ENCODE peak calls at places on chromosomes 12 and 14, in six cellular contexts. One of them, this sample, is unnamed.
A peak's percentile ranks its signal among the peaks of the same experiment; 100 is the strongest.

GRCh38 chr12:49236423-49236822 is 28.5 kb upstream of the TUBA1C start:
- DNase-seq in NCI-H2081: no peak
- DNase-seq in NT2/D1: no peak
- DNase-seq in GM20000: no peak
- DNase-seq in RPMI7951: no peak
- DNase-seq in activated CD4-positive, alpha-beta memory T cell treated with anti-CD3 and anti-CD28 coated beads for 36 hours: no peak
- DNase-seq in this sample: no peak

GRCh38 chr14:34256223-34256622 is 205.8 kb downstream of the SPTSSA start:
- DNase-seq in NCI-H2081: no peak
- DNase-seq in NT2/D1: no peak
- DNase-seq in GM20000: no peak
- DNase-seq in RPMI7951: no peak
- DNase-seq in activated CD4-positive, alpha-beta memory T cell treated with anti-CD3 and anti-CD28 coated beads for 36 hours: no peak
- DNase-seq in this sample: no peak

GRCh38 chr12:7123806-7124519 is 4.7 kb downstream of the RBP5 start:
- DNase-seq in NCI-H2081: no peak
- DNase-seq in NT2/D1: no peak
- DNase-seq in GM20000: no peak
- DNase-seq in RPMI7951: no peak
- DNase-seq in activated CD4-positive, alpha-beta memory T cell treated with anti-CD3 and anti-CD28 coated beads for 36 hours: no peak
- DNase-seq in this sample: no peak

GRCh38 chr12:124774054-124774461 is 89.6 kb downstream of the SCARB1 start:
- DNase-seq in NCI-H2081: no peak
- DNase-seq in NT2/D1: no peak
- DNase-seq in GM20000: peak; percentile 79
- DNase-seq in RPMI7951: no peak
- DNase-seq in activated CD4-positive, alpha-beta memory T cell treated with anti-CD3 and anti-CD28 coated beads for 36 hours: peak; percentile 60
- DNase-seq in this sample: no peak

GRCh38 chr12:92143280-92143679 is 2.4 kb downstream of the BTG1 start:
- DNase-seq in NCI-H2081: no peak
- DNase-seq in NT2/D1: no peak
- DNase-seq in GM20000: no peak
- DNase-seq in RPMI7951: no peak
- DNase-seq in activated CD4-positive, alpha-beta memory T cell treated with anti-CD3 and anti-CD28 coated beads for 36 hours: no peak
- DNase-seq in this sample: no peak

GRCh38 chr14:103576371-103577024 is 13.7 kb downstream of the COA8 start:
- DNase-seq in NCI-H2081: peak; percentile 73
- DNase-seq in NT2/D1: no peak
- DNase-seq in GM20000: no peak
- DNase-seq in RPMI7951: peak; percentile 72
- DNase-seq in activated CD4-positive, alpha-beta memory T cell treated with anti-CD3 and anti-CD28 coated beads for 36 hours: no peak
- DNase-seq in this sample: peak; percentile 76

GRCh38 chr12:51009038-51009437 is 17.1 kb downstream of the SLC11A2 start:
- DNase-seq in NCI-H2081: no peak
- DNase-seq in NT2/D1: no peak
- DNase-seq in GM20000: no peak
- DNase-seq in RPMI7951: peak; percentile 51
- DNase-seq in activated CD4-positive, alpha-beta memory T cell treated with anti-CD3 and anti-CD28 coated beads for 36 hours: peak; percentile 74
- DNase-seq in this sample: no peak

GRCh38 chr12:75666126-75666979 is 154.9 kb upstream of the KRR1 start:
- DNase-seq in NCI-H2081: no peak
- DNase-seq in NT2/D1: no peak
- DNase-seq in GM20000: no peak
- DNase-seq in RPMI7951: peak; percentile 62
- DNase-seq in activated CD4-positive, alpha-beta memory T cell treated with anti-CD3 and anti-CD28 coated beads for 36 hours: no peak
- DNase-seq in this sample: no peak

GRCh38 chr14:100906420-100906819 is 2.9 kb upstream of the RTL1 start:
- DNase-seq in NCI-H2081: no peak
- DNase-seq in NT2/D1: no peak
- DNase-seq in GM20000: peak; percentile 12
- DNase-seq in RPMI7951: no peak
- DNase-seq in activated CD4-positive, alpha-beta memory T cell treated with anti-CD3 and anti-CD28 coated beads for 36 hours: no peak
- DNase-seq in this sample: no peak

GRCh38 chr12:48991247-48992050 is 7.7 kb downstream of the DDN start:
- DNase-seq in NCI-H2081: no peak
- DNase-seq in NT2/D1: no peak
- DNase-seq in GM20000: peak; percentile 30
- DNase-seq in RPMI7951: no peak
- DNase-seq in activated CD4-positive, alpha-beta memory T cell treated with anti-CD3 and anti-CD28 coated beads for 36 hours: no peak
- DNase-seq in this sample: no peak

GRCh38 chr12:52285172-52285745 is 6.1 kb downstream of the KRT81 start:
- DNase-seq in NCI-H2081: no peak
- DNase-seq in NT2/D1: no peak
- DNase-seq in GM20000: no peak
- DNase-seq in RPMI7951: peak; percentile 43
- DNase-seq in activated CD4-positive, alpha-beta memory T cell treated with anti-CD3 and anti-CD28 coated beads for 36 hours: no peak
- DNase-seq in this sample: no peak

GRCh38 chr14:72916174-72916573 is 10.1 kb upstream of the DCAF4 start:
- DNase-seq in NCI-H2081: no peak
- DNase-seq in NT2/D1: no peak
- DNase-seq in GM20000: no peak
- DNase-seq in RPMI7951: peak; percentile 39
- DNase-seq in activated CD4-positive, alpha-beta memory T cell treated with anti-CD3 and anti-CD28 coated beads for 36 hours: no peak
- DNase-seq in this sample: no peak

GRCh38 chr12:26523708-26524150 is 309.3 kb downstream of the ITPR2 start:
- DNase-seq in NCI-H2081: peak; percentile 66
- DNase-seq in NT2/D1: no peak
- DNase-seq in GM20000: no peak
- DNase-seq in RPMI7951: peak; percentile 91
- DNase-seq in activated CD4-positive, alpha-beta memory T cell treated with anti-CD3 and anti-CD28 coated beads for 36 hours: no peak
- DNase-seq in this sample: no peak

GRCh38 chr12:121465921-121466799 is 66.2 kb downstream of the RNF34 start:
- DNase-seq in NCI-H2081: no peak
- DNase-seq in NT2/D1: no peak
- DNase-seq in GM20000: peak; percentile 63
- DNase-seq in RPMI7951: peak; percentile 26
- DNase-seq in activated CD4-positive, alpha-beta memory T cell treated with anti-CD3 and anti-CD28 coated beads for 36 hours: peak; percentile 52
- DNase-seq in this sample: no peak

GRCh38 chr12:111010061-111010460 is 89.7 kb upstream of the MYL2 start:
- DNase-seq in NCI-H2081: no peak
- DNase-seq in NT2/D1: no peak
- DNase-seq in GM20000: no peak
- DNase-seq in RPMI7951: no peak
- DNase-seq in activated CD4-positive, alpha-beta memory T cell treated with anti-CD3 and anti-CD28 coated beads for 36 hours: no peak
- DNase-seq in this sample: no peak

GRCh38 chr12:25552681-25553080 is 402 bp downstream of the LMNTD1 start:
- DNase-seq in NCI-H2081: no peak
- DNase-seq in NT2/D1: no peak
- DNase-seq in GM20000: no peak
- DNase-seq in RPMI7951: no peak
- DNase-seq in activated CD4-positive, alpha-beta memory T cell treated with anti-CD3 and anti-CD28 coated beads for 36 hours: no peak
- DNase-seq in this sample: no peak

GRCh38 chr14:24071836-24072420 is 566 bp downstream of the CPNE6 start:
- DNase-seq in NCI-H2081: no peak
- DNase-seq in NT2/D1: no peak
- DNase-seq in GM20000: no peak
- DNase-seq in RPMI7951: no peak
- DNase-seq in activated CD4-positive, alpha-beta memory T cell treated with anti-CD3 and anti-CD28 coated beads for 36 hours: no peak
- DNase-seq in this sample: no peak

GRCh38 chr12:103654816-103655215 is 67.7 kb downstream of the STAB2 start:
- DNase-seq in NCI-H2081: no peak
- DNase-seq in NT2/D1: no peak
- DNase-seq in GM20000: no peak
- DNase-seq in RPMI7951: no peak
- DNase-seq in activated CD4-positive, alpha-beta memory T cell treated with anti-CD3 and anti-CD28 coated beads for 36 hours: no peak
- DNase-seq in this sample: no peak

GRCh38 chr12:75945581-75945980 is 86.0 kb downstream of the PHLDA1 start:
- DNase-seq in NCI-H2081: no peak
- DNase-seq in NT2/D1: no peak
- DNase-seq in GM20000: no peak
- DNase-seq in RPMI7951: no peak
- DNase-seq in activated CD4-positive, alpha-beta memory T cell treated with anti-CD3 and anti-CD28 coated beads for 36 hours: no peak
- DNase-seq in this sample: no peak

GRCh38 chr12:6620137-6620884 is 13.1 kb upstream of the CHD4 start:
- DNase-seq in NCI-H2081: no peak
- DNase-seq in NT2/D1: no peak
- DNase-seq in GM20000: no peak
- DNase-seq in RPMI7951: no peak
- DNase-seq in activated CD4-positive, alpha-beta memory T cell treated with anti-CD3 and anti-CD28 coated beads for 36 hours: peak; percentile 68
- DNase-seq in this sample: no peak

GRCh38 chr14:103654619-103655018 is 25.6 kb downstream of the KLC1 start:
- DNase-seq in NCI-H2081: no peak
- DNase-seq in NT2/D1: no peak
- DNase-seq in GM20000: no peak
- DNase-seq in RPMI7951: no peak
- DNase-seq in activated CD4-positive, alpha-beta memory T cell treated with anti-CD3 and anti-CD28 coated beads for 36 hours: no peak
- DNase-seq in this sample: no peak

GRCh38 chr12:133130808-133131128 is 341 bp downstream of the ZNF10 start:
- DNase-seq in NCI-H2081: no peak
- DNase-seq in NT2/D1: no peak
- DNase-seq in GM20000: peak; percentile 16
- DNase-seq in RPMI7951: no peak
- DNase-seq in activated CD4-positive, alpha-beta memory T cell treated with anti-CD3 and anti-CD28 coated beads for 36 hours: peak; percentile 63
- DNase-seq in this sample: no peak

GRCh38 chr12:6367065-6367968 is 8.0 kb downstream of the SCNN1A start:
- DNase-seq in NCI-H2081: no peak
- DNase-seq in NT2/D1: no peak
- DNase-seq in GM20000: peak; percentile 85
- DNase-seq in RPMI7951: peak; percentile 50
- DNase-seq in activated CD4-positive, alpha-beta memory T cell treated with anti-CD3 and anti-CD28 coated beads for 36 hours: peak; percentile 53
- DNase-seq in this sample: no peak

GRCh38 chr12:122486805-122487426 is 13.8 kb downstream of the ZCCHC8 start:
- DNase-seq in NCI-H2081: no peak
- DNase-seq in NT2/D1: no peak
- DNase-seq in GM20000: no peak
- DNase-seq in RPMI7951: no peak
- DNase-seq in activated CD4-positive, alpha-beta memory T cell treated with anti-CD3 and anti-CD28 coated beads for 36 hours: no peak
- DNase-seq in this sample: no peak

GRCh38 chr14:102255401-102256190 is 49.4 kb downstream of the MOK start:
- DNase-seq in NCI-H2081: no peak
- DNase-seq in NT2/D1: no peak
- DNase-seq in GM20000: no peak
- DNase-seq in RPMI7951: peak; percentile 48
- DNase-seq in activated CD4-positive, alpha-beta memory T cell treated with anti-CD3 and anti-CD28 coated beads for 36 hours: no peak
- DNase-seq in this sample: no peak

GRCh38 chr12:85448548-85449139 is 168.6 kb downstream of the ALX1 start:
- DNase-seq in NCI-H2081: peak; percentile 23
- DNase-seq in NT2/D1: no peak
- DNase-seq in GM20000: no peak
- DNase-seq in RPMI7951: peak; percentile 8
- DNase-seq in activated CD4-positive, alpha-beta memory T cell treated with anti-CD3 and anti-CD28 coated beads for 36 hours: no peak
- DNase-seq in this sample: peak; percentile 6

GRCh38 chr12:57258977-57259970 is 8.3 kb upstream of the STAC3 start:
- DNase-seq in NCI-H2081: no peak
- DNase-seq in NT2/D1: no peak
- DNase-seq in GM20000: no peak
- DNase-seq in RPMI7951: no peak
- DNase-seq in activated CD4-positive, alpha-beta memory T cell treated with anti-CD3 and anti-CD28 coated beads for 36 hours: no peak
- DNase-seq in this sample: no peak

GRCh38 chr12:107523760-107524558 is 161.6 kb upstream of the PWP1 start:
- DNase-seq in NCI-H2081: peak; percentile 87
- DNase-seq in NT2/D1: no peak
- DNase-seq in GM20000: no peak
- DNase-seq in RPMI7951: no peak
- DNase-seq in activated CD4-positive, alpha-beta memory T cell treated with anti-CD3 and anti-CD28 coated beads for 36 hours: no peak
- DNase-seq in this sample: peak; percentile 99

GRCh38 chr14:103329421-103330347 is 4.4 kb upstream of the EIF5 start:
- DNase-seq in NCI-H2081: no peak
- DNase-seq in NT2/D1: no peak
- DNase-seq in GM20000: no peak
- DNase-seq in RPMI7951: peak; percentile 10
- DNase-seq in activated CD4-positive, alpha-beta memory T cell treated with anti-CD3 and anti-CD28 coated beads for 36 hours: no peak
- DNase-seq in this sample: peak; percentile 82

GRCh38 chr14:88551094-88551870 is 3.5 kb downstream of the PTPN21 start:
- DNase-seq in NCI-H2081: peak; percentile 84
- DNase-seq in NT2/D1: no peak
- DNase-seq in GM20000: no peak
- DNase-seq in RPMI7951: peak; percentile 83
- DNase-seq in activated CD4-positive, alpha-beta memory T cell treated with anti-CD3 and anti-CD28 coated beads for 36 hours: peak; percentile 69
- DNase-seq in this sample: no peak

GRCh38 chr14:102076793-102077759 is 9.8 kb downstream of the HSP90AA1 start:
- DNase-seq in NCI-H2081: no peak
- DNase-seq in NT2/D1: no peak
- DNase-seq in GM20000: no peak
- DNase-seq in RPMI7951: no peak
- DNase-seq in activated CD4-positive, alpha-beta memory T cell treated with anti-CD3 and anti-CD28 coated beads for 36 hours: no peak
- DNase-seq in this sample: no peak

GRCh38 chr12:108630481-108631207 is 3.0 kb downstream of the SELPLG start:
- DNase-seq in NCI-H2081: no peak
- DNase-seq in NT2/D1: no peak
- DNase-seq in GM20000: no peak
- DNase-seq in RPMI7951: peak; percentile 95
- DNase-seq in activated CD4-positive, alpha-beta memory T cell treated with anti-CD3 and anti-CD28 coated beads for 36 hours: peak; percentile 62
- DNase-seq in this sample: no peak

GRCh38 chr12:30756074-30756473 is 1.3 kb upstream of the CAPRIN2 start:
- DNase-seq in NCI-H2081: no peak
- DNase-seq in NT2/D1: no peak
- DNase-seq in GM20000: no peak
- DNase-seq in RPMI7951: no peak
- DNase-seq in activated CD4-positive, alpha-beta memory T cell treated with anti-CD3 and anti-CD28 coated beads for 36 hours: no peak
- DNase-seq in this sample: no peak

GRCh38 chr14:81834308-81834707 is 300.7 kb upstream of the SEL1L start:
- DNase-seq in NCI-H2081: no peak
- DNase-seq in NT2/D1: no peak
- DNase-seq in GM20000: no peak
- DNase-seq in RPMI7951: no peak
- DNase-seq in activated CD4-positive, alpha-beta memory T cell treated with anti-CD3 and anti-CD28 coated beads for 36 hours: no peak
- DNase-seq in this sample: no peak

GRCh38 chr14:59465570-59466150 is 480 bp upstream of the GPR135 start:
- DNase-seq in NCI-H2081: no peak
- DNase-seq in NT2/D1: no peak
- DNase-seq in GM20000: no peak
- DNase-seq in RPMI7951: no peak
- DNase-seq in activated CD4-positive, alpha-beta memory T cell treated with anti-CD3 and anti-CD28 coated beads for 36 hours: no peak
- DNase-seq in this sample: no peak

GRCh38 chr14:32329146-32329545 is at the start of gene AKAP6:
- DNase-seq in NCI-H2081: no peak
- DNase-seq in NT2/D1: no peak
- DNase-seq in GM20000: no peak
- DNase-seq in RPMI7951: no peak
- DNase-seq in activated CD4-positive, alpha-beta memory T cell treated with anti-CD3 and anti-CD28 coated beads for 36 hours: no peak
- DNase-seq in this sample: no peak

GRCh38 chr14:69968151-69968550 is 88.9 kb downstream of the SMOC1 start:
- DNase-seq in NCI-H2081: no peak
- DNase-seq in NT2/D1: no peak
- DNase-seq in GM20000: no peak
- DNase-seq in RPMI7951: no peak
- DNase-seq in activated CD4-positive, alpha-beta memory T cell treated with anti-CD3 and anti-CD28 coated beads for 36 hours: no peak
- DNase-seq in this sample: no peak

This sample was measured in NCI-H774.